ENCODE peak calls at places on chromosomes 12 and 14, in eight cellular contexts. G, M, H, Y, D, T, Q and J are unnamed samples.
A peak's percentile ranks its signal among the peaks of the same experiment; 100 is the strongest.

GRCh38 chr14:101965796-101966718 is 1.7 kb downstream of the DYNC1H1 start:
- DNase-seq in G (no peak), M (no peak), H (no peak), Y (no peak), D (no peak), T (peak; percentile 46), Q (no peak), J (no peak)

GRCh38 chr12:124233041-124233836 is 61.7 kb upstream of the RFLNA start:
- DNase-seq in G (peak; percentile 84), M (peak; percentile 97), H (no peak), Y (no peak), D (no peak), T (peak; percentile 88), Q (peak; percentile 71), J (no peak)

GRCh38 chr12:119630223-119630781 is 36.7 kb downstream of the TMEM233 start:
- DNase-seq in G (no peak), M (no peak), H (no peak), Y (peak; percentile 39), D (no peak), T (no peak), Q (no peak), J (no peak)

GRCh38 chr14:20044243-20044642 is 8.4 kb upstream of the OR4K13 start:
- DNase-seq in G (no peak), M (no peak), H (no peak), Y (no peak), D (no peak), T (no peak), Q (no peak), J (no peak)

GRCh38 chr12:57031228-57031670 is 14.9 kb upstream of the TAC3 start:
- DNase-seq in G (no peak), M (no peak), H (no peak), Y (no peak), D (no peak), T (no peak), Q (no peak), J (no peak)

GRCh38 chr12:75827061-75827460 is 204.5 kb downstream of the PHLDA1 start:
- DNase-seq in G (no peak), M (no peak), H (no peak), Y (no peak), D (no peak), T (no peak), Q (no peak), J (no peak)

GRCh38 chr12:124567035-124567672 is at the start of gene NCOR2:
- DNase-seq in G (no peak), M (no peak), H (peak; percentile 78), Y (peak; percentile 50), D (no peak), T (no peak), Q (peak; percentile 40), J (no peak)

GRCh38 chr12:14825256-14825655 is 11.3 kb upstream of the SMCO3 start:
- DNase-seq in G (peak; percentile 35), M (no peak), H (no peak), Y (no peak), D (no peak), T (no peak), Q (peak; percentile 29), J (no peak)

GRCh38 chr14:37246427-37246829 is 48.7 kb downstream of the MIPOL1 start:
- DNase-seq in G (peak; percentile 63), M (peak; percentile 75), H (no peak), Y (no peak), D (no peak), T (peak; percentile 60), Q (peak; percentile 66), J (no peak)

GRCh38 chr12:9787340-9787737 is 26.6 kb upstream of the CD69 start:
- DNase-seq in G (peak; percentile 46), M (peak; percentile 26), H (no peak), Y (no peak), D (no peak), T (peak; percentile 35), Q (peak; percentile 17), J (no peak)

GRCh38 chr12:132167610-132168310 is 23.5 kb downstream of the NOC4L start:
- DNase-seq in G (no peak), M (no peak), H (peak; percentile 54), Y (no peak), D (peak; percentile 12), T (no peak), Q (no peak), J (no peak)

GRCh38 chr14:59583755-59584154 is 7.1 kb upstream of the CCDC175 start:
- DNase-seq in G (peak; percentile 47), M (peak; percentile 39), H (no peak), Y (no peak), D (no peak), T (peak; percentile 55), Q (peak; percentile 35), J (no peak)

GRCh38 chr12:19970116-19970515 is 398.2 kb upstream of the PDE3A start:
- DNase-seq in G (peak; percentile 61), M (peak; percentile 80), H (no peak), Y (no peak), D (no peak), T (peak; percentile 85), Q (peak; percentile 84), J (no peak)

GRCh38 chr12:5840900-5841299 is 104.2 kb downstream of the ANO2 start:
- DNase-seq in G (no peak), M (no peak), H (no peak), Y (no peak), D (no peak), T (no peak), Q (no peak), J (no peak)

GRCh38 chr14:80698974-80699373 is 242.6 kb downstream of the CEP128 start:
- DNase-seq in G (no peak), M (peak; percentile 3), H (no peak), Y (no peak), D (no peak), T (no peak), Q (no peak), J (no peak)

GRCh38 chr12:108668532-108668931 is 34.8 kb upstream of the SELPLG start:
- DNase-seq in G (no peak), M (peak; percentile 80), H (no peak), Y (no peak), D (no peak), T (no peak), Q (peak; percentile 78), J (no peak)

GRCh38 chr14:60867503-60868172 is 113.2 kb downstream of the TRMT5 start:
- DNase-seq in G (peak; percentile 40), M (no peak), H (no peak), Y (no peak), D (no peak), T (no peak), Q (no peak), J (no peak)

GRCh38 chr14:66635435-66635834 is 127.5 kb downstream of the GPHN start:
- DNase-seq in G (no peak), M (peak; percentile 17), H (no peak), Y (no peak), D (no peak), T (no peak), Q (no peak), J (no peak)

GRCh38 chr12:2239376-2240010 is 186.7 kb downstream of the CACNA1C start:
- DNase-seq in G (peak; percentile 41), M (peak; percentile 27), H (no peak), Y (no peak), D (no peak), T (no peak), Q (no peak), J (no peak)

GRCh38 chr12:109870648-109871047 is 9.7 kb downstream of the GLTP start:
- DNase-seq in G (peak; percentile 74), M (peak; percentile 32), H (no peak), Y (no peak), D (no peak), T (peak; percentile 41), Q (peak; percentile 66), J (no peak)

GRCh38 chr12:13234045-13234641 is 37.6 kb downstream of the EMP1 start:
- DNase-seq in G (peak; percentile 70), M (peak; percentile 80), H (no peak), Y (peak; percentile 56), D (peak; percentile 55), T (peak; percentile 69), Q (peak; percentile 85), J (peak; percentile 67)

GRCh38 chr12:69648476-69648875 is 37.8 kb upstream of the LRRC10 start:
- DNase-seq in G (peak; percentile 96), M (peak; percentile 97), H (no peak), Y (no peak), D (no peak), T (peak; percentile 74), Q (peak; percentile 87), J (no peak)

DNA sequence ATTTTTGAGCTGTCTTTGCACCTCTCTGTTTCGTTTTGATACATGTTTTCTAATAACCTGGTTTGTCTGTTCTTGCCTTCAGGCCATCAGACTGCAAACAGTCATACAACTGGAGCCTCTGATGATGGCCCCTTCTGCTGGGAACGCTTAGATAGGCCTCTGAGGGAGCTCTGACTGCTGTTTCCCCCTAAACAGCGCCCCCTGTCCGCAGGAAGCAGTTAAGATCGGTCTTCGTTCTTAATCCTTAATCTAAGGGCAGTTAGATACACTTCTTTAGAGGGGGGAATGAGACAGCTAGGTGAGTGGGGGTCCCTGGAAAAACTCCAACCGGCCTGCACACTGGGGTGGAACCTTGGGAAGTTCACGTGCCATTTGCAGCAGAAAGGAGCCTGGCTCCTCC is 1338.8 kb upstream of the SEL1L start:
- DNase-seq in G (no peak), M (no peak), H (no peak), Y (no peak), D (peak; percentile 76), T (no peak), Q (no peak), J (no peak)
- TF ChIP-seq CTCF in G (no peak), M (no peak), H (peak; percentile 20), Y (peak; percentile 31), D (peak; percentile 78), T (no peak), Q (no peak), J (no peak)

GRCh38 chr12:39586811-39587210 is 32.8 kb downstream of the ABCD2 start:
- DNase-seq in G (no peak), M (peak; percentile 47), H (no peak), Y (no peak), D (no peak), T (no peak), Q (peak; percentile 2), J (no peak)

GRCh38 chr12:39592295-39592694 is 27.3 kb downstream of the ABCD2 start:
- DNase-seq in G (no peak), M (no peak), H (no peak), Y (no peak), D (no peak), T (no peak), Q (no peak), J (no peak)

GRCh38 chr12:39581592-39581991 is 38.0 kb downstream of the ABCD2 start:
- DNase-seq in G (no peak), M (peak; percentile 31), H (no peak), Y (no peak), D (no peak), T (no peak), Q (no peak), J (no peak)

GRCh38 chr12:39587247-39587646 is 32.4 kb downstream of the ABCD2 start:
- DNase-seq in G (no peak), M (peak; percentile 29), H (no peak), Y (peak; percentile 14), D (no peak), T (peak; percentile 33), Q (peak; percentile 1), J (no peak)
- TF ChIP-seq CTCF in G (no peak), M (peak; percentile 28), H (no peak), Y (peak; percentile 45), D (no peak), T (peak; percentile 41), Q (peak; percentile 12), J (no peak)

GRCh38 chr14:41925409-41925808 is 318.7 kb downstream of the LRFN5 start:
- DNase-seq in G (peak; percentile 1), M (peak; percentile 59), H (no peak), Y (peak; percentile 41), D (no peak), T (peak; percentile 32), Q (peak; percentile 45), J (no peak)
- TF ChIP-seq CTCF in G (peak; percentile 32), M (peak; percentile 59), H (no peak), Y (peak; percentile 41), D (no peak), T (peak; percentile 36), Q (no peak), J (no peak)

GRCh38 chr14:105398044-105398725 is at the start of gene TEX22:
- DNase-seq in G (peak; percentile 64), M (peak; percentile 81), H (peak; percentile 96), Y (peak; percentile 91), D (peak; percentile 86), T (peak; percentile 75), Q (peak; percentile 94), J (peak; percentile 92)
- TF ChIP-seq CTCF in G (peak; percentile 26), M (peak; percentile 9), H (peak; percentile 37), Y (peak; percentile 40), D (no peak), T (peak; percentile 10), Q (no peak), J (no peak)